ENCODE peak calls at places on chromosomes 16 and 17, in four cellular contexts. E is retinal pigment epithelial cell, H is MM.1S, J is astrocyte of the spinal cord. I is an unnamed sample.

GRCh38 chr17:63478814-63479494 is 2.1 kb downstream of the ACE start:
- DNase-seq in E (peak), H (peak), J (peak), I (peak)

GRCh38 chr17:1153795-1154546 is 25.8 kb downstream of the ABR start:
- DNase-seq in E (no peak), H (no peak), J (peak), I (no peak)

GRCh38 chr16:77298638-77299360 is 99.6 kb downstream of the SYCE1L start:
- DNase-seq in E (peak), H (no peak), J (peak), I (no peak)

GRCh38 chr16:82892327-82892726 is 265.6 kb downstream of the CDH13 start:
- DNase-seq in E (no peak), H (no peak), J (no peak), I (no peak)

GRCh38 chr17:62062936-62063335 is 2.1 kb downstream of the MED13 start:
- DNase-seq in E (no peak), H (no peak), J (no peak), I (no peak)

GRCh38 chr17:40472733-40473452 is 28.5 kb downstream of the TNS4 start:
- DNase-seq in E (no peak), H (no peak), J (no peak), I (no peak)

GRCh38 chr16:2818278-2818876 is 1.3 kb downstream of the PRSS21 start:
- DNase-seq in E (no peak), H (no peak), J (no peak), I (no peak)

GRCh38 chr16:55062446-55062845 is 131.8 kb downstream of the IRX5 start:
- DNase-seq in E (no peak), H (no peak), J (no peak), I (no peak)

GRCh38 chr16:25501530-25502255 is 190.1 kb upstream of the HS3ST4 start:
- DNase-seq in E (no peak), H (no peak), J (no peak), I (no peak)

GRCh38 chr17:9668532-9668931 is 23.2 kb downstream of the USP43 start:
- DNase-seq in E (no peak), H (no peak), J (peak), I (no peak)

GRCh38 chr17:67442787-67443624 is 65.9 kb downstream of the PITPNC1 start:
- DNase-seq in E (no peak), H (no peak), J (no peak), I (no peak)

GRCh38 chr17:77011173-77012011 is 129.4 kb upstream of the SEC14L1 start:
- DNase-seq in E (no peak), H (peak), J (peak), I (peak)

GRCh38 chr17:29090746-29091395 is 47.9 kb downstream of the PIPOX start:
- DNase-seq in E (no peak), H (no peak), J (no peak), I (no peak)

GRCh38 chr17:62644487-62645173 is 17.2 kb downstream of the MRC2 start:
- DNase-seq in E (no peak), H (no peak), J (no peak), I (no peak)

GRCh38 chr17:39393732-39394131 is 7.7 kb downstream of the FBXL20 start:
- DNase-seq in E (no peak), H (no peak), J (no peak), I (no peak)

GRCh38 chr17:36545465-36546417 is 1.0 kb downstream of the GGNBP2 start:
- DNase-seq in E (peak), H (peak), J (peak), I (peak)

GRCh38 chr17:49830605-49831004 is 17.3 kb downstream of the TAC4 start:
- DNase-seq in E (no peak), H (no peak), J (peak), I (no peak)

GRCh38 chr16:525520-526180 is 1.9 kb upstream of the CAPN15 start:
- DNase-seq in E (peak), H (no peak), J (peak), I (peak)

GRCh38 chr16:72099377-72099818 is 5.8 kb downstream of the DHX38 start:
- DNase-seq in E (no peak), H (peak), J (peak), I (no peak)

GRCh38 chr17:64129765-64130558 is at the start of gene ERN1:
- DNase-seq in E (peak), H (peak), J (peak), I (peak)

GRCh38 chr16:67395458-67396158 is 2.3 kb upstream of the TPPP3 start:
- DNase-seq in E (no peak), H (no peak), J (no peak), I (no peak)

GRCh38 chr16:74280448-74280847 is 16.2 kb upstream of the PSMD7 start:
- DNase-seq in E (no peak), H (no peak), J (no peak), I (no peak)

GRCh38 chr17:71163121-71163812 is 957.6 kb upstream of the SOX9 start:
- DNase-seq in E (no peak), H (no peak), J (peak), I (no peak)

GRCh38 chr16:87340198-87340597 is 23.0 kb upstream of the C16orf95 start:
- DNase-seq in E (no peak), H (no peak), J (no peak), I (no peak)

GRCh38 chr17:44930667-44931066 is 15.4 kb upstream of the GFAP start:
- DNase-seq in E (no peak), H (no peak), J (no peak), I (no peak)

GRCh38 chr16:17470871-17471744 is at the start of gene XYLT1:
- DNase-seq in E (peak), H (peak), J (peak), I (peak)

GRCh38 chr17:58338454-58338841 is 9.9 kb upstream of the TSPOAP1 start:
- DNase-seq in E (no peak), H (peak), J (no peak), I (no peak)
- TF ChIP-seq CTCF in E (peak), H (peak), J (no peak), I (no peak)

GRCh38 chr17:79183221-79184158 is 108.9 kb downstream of the ENGASE start:
- DNase-seq in E (no peak), H (no peak), J (no peak), I (no peak)
- TF ChIP-seq CTCF in E (no peak), H (no peak), J (no peak), I (no peak)

DNA sequence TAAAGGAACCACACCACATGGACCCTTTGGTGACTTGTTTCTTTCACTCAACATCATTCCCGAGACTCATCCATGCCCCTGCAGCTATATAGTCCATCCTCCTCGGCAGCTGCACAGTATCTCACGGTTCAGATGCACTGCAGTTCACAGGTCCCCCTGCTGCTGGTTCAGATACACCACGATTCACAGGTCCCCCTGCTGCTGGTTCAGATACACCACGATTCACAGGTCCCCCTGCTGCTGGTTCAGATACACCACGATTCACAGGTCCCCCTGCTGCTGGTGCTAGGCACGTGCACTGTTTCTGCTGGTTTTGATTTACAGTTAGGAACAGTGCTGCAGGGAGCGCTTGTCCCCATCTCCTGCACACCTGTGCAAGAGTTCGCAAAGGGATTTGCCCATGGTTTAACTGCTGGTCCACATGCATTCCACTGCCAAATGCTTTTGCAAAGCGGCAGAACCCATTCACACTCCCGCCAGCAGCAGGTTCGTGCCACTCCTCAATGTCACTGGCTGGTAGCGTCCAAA is 3.8 kb downstream of the HSDL1 start:
- DNase-seq in E (no peak), H (no peak), J (no peak), I (no peak)
- TF ChIP-seq CTCF in E (peak), H (no peak), J (no peak), I (no peak)

DNA sequence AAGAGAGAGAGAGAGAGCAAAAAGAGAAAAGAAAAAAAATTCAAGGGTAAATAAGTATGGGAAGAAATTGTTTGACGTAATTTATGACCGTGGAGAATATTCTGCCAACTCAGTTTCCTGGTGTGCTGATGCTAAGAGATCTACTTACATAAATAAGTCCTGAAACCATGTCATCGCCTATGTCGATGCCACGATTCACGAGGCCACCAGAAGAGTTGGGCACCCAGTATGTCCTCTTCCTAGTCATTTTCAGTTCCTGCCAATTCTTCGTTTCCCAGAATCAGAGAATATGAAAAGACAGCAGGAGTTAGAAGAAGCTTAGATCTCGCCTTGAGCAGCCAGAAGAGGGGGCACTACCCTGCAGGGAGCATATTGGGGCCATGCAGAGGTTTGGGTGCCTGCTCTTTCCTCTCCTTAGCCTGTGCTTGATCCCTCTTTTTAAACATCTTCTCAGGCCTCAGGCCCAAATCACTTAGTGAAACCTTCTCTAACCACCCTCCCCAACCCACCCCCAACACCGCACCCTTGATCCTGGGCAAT is 12.4 kb upstream of the LONP2 start:
- DNase-seq in E (no peak), H (peak), J (peak), I (peak)
- TF ChIP-seq CTCF in E (peak), H (peak), J (peak), I (no peak)

DNA sequence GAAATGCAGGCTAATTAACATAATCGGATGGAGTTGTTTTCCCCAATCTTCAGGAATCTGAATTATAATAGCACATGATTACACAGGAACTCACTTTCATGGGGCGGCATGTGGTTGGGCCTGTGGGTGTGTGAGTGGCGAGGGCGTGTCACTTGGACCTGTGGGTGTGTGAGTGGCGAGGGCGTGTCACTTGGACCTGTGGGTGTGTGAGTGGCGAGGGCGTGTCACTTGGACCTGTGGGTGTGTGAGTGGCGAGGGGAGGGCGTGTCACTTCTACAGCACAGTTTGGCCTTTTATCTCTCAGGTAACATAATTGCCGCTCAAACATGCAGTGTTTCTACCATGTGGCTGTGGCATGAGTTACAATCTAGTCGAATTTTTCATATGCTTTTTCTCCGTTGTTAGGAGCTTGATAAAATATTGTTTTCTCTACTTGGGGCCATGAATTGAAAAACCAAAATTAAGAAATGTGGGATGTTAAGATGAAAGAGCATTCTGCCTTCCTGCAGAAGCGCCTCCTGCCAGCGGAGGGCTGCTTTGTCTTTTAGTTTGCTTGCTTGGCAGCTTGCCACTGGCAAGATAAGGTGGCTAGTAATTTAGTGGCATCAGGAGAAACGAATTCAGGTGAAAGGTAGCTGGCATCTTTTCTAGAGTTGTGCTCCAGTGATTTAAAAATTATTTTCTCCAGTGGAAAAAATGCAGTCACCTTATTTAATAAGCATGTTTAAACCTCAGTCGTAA is 36.2 kb downstream of the USP10 start:
- DNase-seq in E (no peak), H (no peak), J (no peak), I (peak)
- TF ChIP-seq CTCF in E (no peak), H (no peak), J (peak), I (peak)

I was measured in CD4-positive, alpha-beta T cell.